ENCODE peak calls at places on chromosomes 12 and 14, in seven cellular contexts. O is cardiac fibroblast, W is fibroblast of the aortic adventitia, F is left ventricle myocardium inferior, M is HL-60, C is left lung, S is stomach. U is an unnamed sample.

GRCh38 chr12:54287316-54288157 is 7.0 kb downstream of the HNRNPA1 start:
- DNase-seq in W (peak; percentile 30), O (no peak), C (no peak), S (no peak), M (no peak), F (no peak), U (no peak)

GRCh38 chr14:79016828-79017505 is 846.8 kb downstream of the NRXN3 start:
- DNase-seq in M (no peak), S (no peak), F (no peak), C (no peak), O (peak; percentile 92), W (peak; percentile 59), U (no peak)

GRCh38 chr14:91173221-91173670 is 59.4 kb downstream of the DGLUCY start:
- DNase-seq in O (peak; percentile 85), S (peak; percentile 89), F (peak; percentile 80), C (peak; percentile 90), W (peak; percentile 88), M (peak; percentile 54), U (peak; percentile 88)

GRCh38 chr14:68195126-68195525 is 375.5 kb downstream of the RAD51B start:
- DNase-seq in C (no peak), W (no peak), S (no peak), M (no peak), O (no peak), F (no peak), U (no peak)

GRCh38 chr12:115661103-115661502 is 616.4 kb downstream of the MED13L start:
- DNase-seq in O (peak; percentile 52), M (no peak), C (no peak), F (no peak), W (peak; percentile 83), S (peak; percentile 29), U (no peak)

GRCh38 chr12:132410849-132411248 is 79.1 kb upstream of the FBRSL1 start:
- DNase-seq in S (no peak), F (no peak), C (no peak), M (no peak), W (no peak), O (no peak), U (no peak)

GRCh38 chr14:23300687-23301223 is 1.9 kb downstream of the PPP1R3E start:
- DNase-seq in F (peak; percentile 73), O (no peak), C (no peak), W (no peak), M (no peak), S (no peak), U (peak; percentile 28)

GRCh38 chr12:50612882-50613281 is 108.1 kb downstream of the DIP2B start:
- DNase-seq in S (no peak), M (no peak), O (no peak), C (no peak), W (no peak), F (no peak), U (no peak)

GRCh38 chr12:57224973-57225679 is 4.4 kb upstream of the SHMT2 start:
- DNase-seq in M (no peak), S (peak; percentile 64), F (peak; percentile 55), O (no peak), C (peak; percentile 96), W (no peak), U (peak; percentile 76)

GRCh38 chr12:1793426-1794210 is 26.7 kb upstream of the LRTM2 start:
- DNase-seq in C (peak; percentile 51), S (no peak), F (no peak), O (no peak), W (no peak), M (no peak), U (no peak)

GRCh38 chr12:49369723-49370145 is 2.5 kb downstream of the SPATS2 start:
- DNase-seq in M (no peak), W (peak; percentile 74), S (peak; percentile 43), F (peak; percentile 25), O (peak; percentile 77), C (no peak), U (peak; percentile 70)

GRCh38 chr14:71961972-71962371 is 29.7 kb downstream of the RGS6 start:
- DNase-seq in M (no peak), C (no peak), F (no peak), O (no peak), W (no peak), S (no peak), U (no peak)

GRCh38 chr12:117450186-117450585 is 88.8 kb upstream of the NOS1 start:
- DNase-seq in O (no peak), S (no peak), W (no peak), C (no peak), F (no peak), M (no peak), U (no peak)

GRCh38 chr14:101444116-101444515 is 117.2 kb upstream of the DIO3 start:
- DNase-seq in S (no peak), W (no peak), C (no peak), O (no peak), F (no peak), M (no peak), U (no peak)

GRCh38 chr12:87687362-87687761 is 341.8 kb downstream of the C12orf50 start:
- DNase-seq in W (peak; percentile 68), F (no peak), S (no peak), C (no peak), M (no peak), O (peak; percentile 62), U (no peak)

GRCh38 chr12:47881826-47882427 is 22.9 kb downstream of the VDR start:
- DNase-seq in M (no peak), S (no peak), F (no peak), C (no peak), O (peak; percentile 99), W (peak; percentile 99), U (no peak)

GRCh38 chr14:53399057-53399456 is 245.9 kb upstream of the DDHD1 start:
- DNase-seq in M (peak; percentile 6), S (no peak), F (no peak), O (peak; percentile 78), C (no peak), W (peak; percentile 34), U (no peak)

GRCh38 chr14:73166399-73166798 is 30.1 kb downstream of the PSEN1 start:
- DNase-seq in C (no peak), M (no peak), S (no peak), F (no peak), W (no peak), O (no peak), U (no peak)

GRCh38 chr12:93614917-93615596 is 42.6 kb downstream of the SOCS2 start:
- DNase-seq in O (no peak), W (peak; percentile 68), C (no peak), M (no peak), S (no peak), F (no peak), U (no peak)

GRCh38 chr14:30427846-30428245 is 131.1 kb upstream of the G2E3 start:
- DNase-seq in M (no peak), F (no peak), S (no peak), C (no peak), W (no peak), O (no peak), U (no peak)

GRCh38 chr12:27505771-27506170 is 18.2 kb upstream of the PPFIBP1 start:
- DNase-seq in S (no peak), W (peak; percentile 45), C (no peak), M (no peak), F (no peak), O (peak; percentile 41), U (no peak)

GRCh38 chr14:99930420-99931274 is 134.6 kb upstream of the EVL start:
- DNase-seq in W (peak; percentile 81), C (no peak), S (no peak), O (peak; percentile 30), F (no peak), M (no peak), U (peak; percentile 63)

GRCh38 chr14:61672796-61673195 is 22.5 kb upstream of the HIF1A start:
- DNase-seq in W (no peak), O (no peak), M (no peak), F (no peak), S (no peak), C (no peak), U (no peak)

GRCh38 chr12:14952295-14952995 is 9.0 kb downstream of the ARHGDIB start:
- DNase-seq in S (no peak), F (no peak), W (peak; percentile 68), C (no peak), O (peak; percentile 99), M (no peak), U (peak; percentile 72)

GRCh38 chr12:123358035-123358434 is 6.6 kb downstream of the SBNO1 start:
- DNase-seq in W (no peak), C (no peak), S (no peak), F (no peak), O (no peak), M (no peak), U (no peak)

DNA sequence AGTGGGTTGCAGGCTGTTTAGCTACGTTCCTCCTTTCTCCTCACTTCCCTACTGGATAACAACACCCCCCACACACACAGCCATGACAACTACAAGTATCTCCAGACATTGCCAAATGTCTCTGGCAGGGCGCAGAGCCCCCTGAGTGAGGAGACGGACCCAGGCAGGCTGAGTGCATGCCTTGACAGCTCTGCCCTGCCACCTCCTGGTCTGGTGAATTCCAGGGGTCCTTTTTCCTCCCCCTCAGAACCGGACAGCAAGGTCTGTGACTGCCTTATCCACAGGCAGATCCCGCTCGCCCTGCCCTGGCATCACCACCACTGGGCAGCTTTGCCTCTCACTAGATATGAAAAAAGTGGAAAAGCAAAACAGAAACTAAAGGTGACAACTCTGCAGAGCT is 276.5 kb downstream of the TMEM132C start:
- DNase-seq in M (no peak), C (no peak), F (no peak), O (no peak), W (no peak), S (no peak), U (no peak)
- TF ChIP-seq CTCF in M (no peak), C (no peak), F (no peak), O (no peak), W (no peak), S (no peak), U (no peak)

GRCh38 chr14:48955857-48956256 is 630.3 kb downstream of the RPS29 start:
- DNase-seq in S (no peak), C (no peak), W (no peak), F (no peak), M (no peak), O (no peak), U (no peak)
- TF ChIP-seq CTCF in S (no peak), C (no peak), W (no peak), F (no peak), M (no peak), O (no peak), U (no peak)

DNA sequence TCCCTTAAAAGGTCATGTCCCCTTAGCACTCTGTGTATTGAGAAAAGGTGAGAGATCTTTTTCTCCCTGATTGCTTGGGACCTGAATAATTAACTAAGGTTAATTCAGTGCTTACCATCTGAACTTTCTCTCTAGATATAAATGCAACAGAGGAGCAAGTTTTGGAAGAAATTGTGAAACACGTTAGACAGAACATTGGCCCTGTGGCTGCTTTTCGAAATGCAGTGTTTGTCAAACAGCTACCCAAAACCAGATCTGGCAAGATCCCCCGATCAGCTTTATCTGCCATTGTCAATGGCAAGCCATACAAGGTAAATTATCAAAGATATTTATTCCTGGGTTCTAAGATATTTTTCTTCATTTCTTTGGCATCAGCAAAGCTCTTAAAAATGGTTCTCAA is 175.5 kb downstream of the ACSS3 start:
- DNase-seq in M (no peak), C (no peak), F (no peak), W (no peak), S (no peak), O (no peak), U (no peak)
- TF ChIP-seq CTCF in M (no peak), C (no peak), F (no peak), W (no peak), S (no peak), O (no peak), U (no peak)

DNA sequence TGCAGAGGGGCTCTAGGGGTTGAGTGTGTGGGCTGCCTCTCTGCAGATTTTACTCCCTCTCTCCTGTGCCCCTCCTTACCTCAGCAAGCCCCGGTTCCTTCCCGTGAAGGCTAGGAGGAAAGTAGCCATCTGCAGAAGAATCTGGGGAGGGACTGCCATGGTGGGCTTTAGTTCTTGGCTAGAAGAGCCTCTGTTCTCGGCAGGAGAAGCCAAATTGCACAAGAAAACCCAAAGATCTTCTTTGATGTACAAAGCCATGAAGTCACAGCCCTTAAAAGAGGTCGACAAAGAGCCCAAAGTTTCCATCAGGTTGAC is 23.5 kb downstream of the CKAP4 start:
- DNase-seq in F (no peak), S (no peak), C (no peak), O (no peak), M (no peak), W (no peak), U (no peak)
- TF ChIP-seq CTCF in F (no peak), S (peak; percentile 38), C (no peak), O (no peak), M (no peak), W (no peak), U (no peak)